ENCODE peak calls at places on chromosomes 13 and 19, in eight cellular contexts. B is choroid plexus epithelial cell; J is AG04449; V is T-cell; K is SW 1271; F is Karpas-422; R is SK-N-DZ; Q is stimulated activated CD4-positive, alpha-beta T cell treated with anti-CD3 and anti-CD28 coated beads, Interleukin-15, amount 100 ng/mL, for 24 hours. U is an unnamed sample.

GRCh38 chr13:53137777-53138176 is 109.2 kb downstream of the OLFM4 start:
- DNase-seq in J (peak), B (peak), Q (no peak), F (no peak), V (no peak), K (peak), R (no peak), U (no peak)

GRCh38 chr13:84417426-84417825 is 535.2 kb upstream of the SLITRK1 start:
- DNase-seq in F (no peak), R (no peak), V (no peak), B (peak), J (no peak), Q (no peak), K (no peak), U (no peak)

GRCh38 chr19:40718774-40719391 is 2.0 kb downstream of the ITPKC start:
- DNase-seq in J (no peak), V (no peak), R (no peak), Q (no peak), F (peak), K (no peak), B (peak), U (peak)

GRCh38 chr13:97976551-97977375 is 23.3 kb downstream of the IPO5 start:
- DNase-seq in V (no peak), K (no peak), F (peak), Q (peak), R (peak), J (no peak), B (no peak), U (peak)

GRCh38 chr13:20160346-20161274 is at the start of gene GJA3:
- DNase-seq in F (peak), B (peak), V (peak), R (no peak), J (no peak), K (no peak), Q (peak), U (peak)

GRCh38 chr19:5356918-5357317 is 16.3 kb upstream of the PTPRS start:
- DNase-seq in V (no peak), K (no peak), J (no peak), R (no peak), B (no peak), Q (no peak), F (no peak), U (no peak)

GRCh38 chr13:98325724-98326123 is 148.7 kb upstream of the RNF113B start:
- DNase-seq in K (no peak), R (no peak), V (no peak), F (no peak), J (no peak), B (no peak), Q (no peak), U (no peak)

GRCh38 chr19:49746206-49746958 is 16.7 kb downstream of the TSKS start:
- DNase-seq in F (peak), V (peak), R (peak), K (no peak), J (no peak), B (peak), Q (peak), U (peak)

GRCh38 chr19:34222386-34222785 is 32.0 kb upstream of the GARRE1 start:
- DNase-seq in R (no peak), J (no peak), B (no peak), Q (no peak), K (no peak), F (no peak), V (no peak), U (no peak)

GRCh38 chr13:112510002-112510780 is 77.8 kb downstream of the TUBGCP3 start:
- DNase-seq in B (peak), Q (no peak), R (peak), F (peak), V (no peak), J (no peak), K (no peak), U (peak)

GRCh38 chr19:55080121-55080914 is 4.6 kb downstream of the EPS8L1 start:
- DNase-seq in B (peak), F (peak), J (no peak), V (peak), K (no peak), R (peak), Q (peak), U (peak)

GRCh38 chr19:11995174-11995573 is 30.3 kb downstream of the ZNF763 start:
- DNase-seq in R (no peak), B (peak), V (no peak), F (no peak), K (no peak), Q (no peak), J (no peak), U (peak)

GRCh38 chr19:6223461-6224307 is 56.1 kb downstream of the MLLT1 start:
- DNase-seq in V (no peak), R (no peak), J (no peak), K (no peak), F (no peak), Q (no peak), B (no peak), U (no peak)

GRCh38 chr19:982567-983170 is 1.5 kb upstream of the WDR18 start:
- DNase-seq in Q (peak), V (peak), K (no peak), R (peak), B (peak), F (peak), J (no peak), U (peak)

GRCh38 chr13:110014719-110015118 is 228.3 kb upstream of the IRS2 start:
- DNase-seq in F (no peak), V (no peak), R (no peak), Q (no peak), K (no peak), B (peak), J (no peak), U (no peak)

GRCh38 chr13:109336730-109337129 is 449.7 kb downstream of the IRS2 start:
- DNase-seq in V (no peak), F (no peak), J (peak), Q (no peak), K (no peak), B (peak), R (no peak), U (no peak)

GRCh38 chr13:50609016-50609415 is 234.5 kb downstream of the DLEU7 start:
- DNase-seq in V (no peak), R (no peak), F (no peak), Q (no peak), J (no peak), B (no peak), K (no peak), U (no peak)

GRCh38 chr13:24306632-24307031 is 2.7 kb upstream of the C1QTNF9 start:
- DNase-seq in V (no peak), R (no peak), J (peak), K (no peak), B (peak), F (no peak), Q (no peak), U (no peak)

GRCh38 chr13:92297971-92298942 is 899.8 kb downstream of the GPC5 start:
- DNase-seq in J (no peak), B (no peak), R (peak), V (no peak), F (no peak), K (no peak), Q (no peak), U (no peak)

GRCh38 chr13:108595416-108596257 is 33.8 kb upstream of the MYO16 start:
- DNase-seq in B (peak), K (no peak), Q (peak), J (no peak), R (peak), F (no peak), V (no peak), U (peak)

U was measured in iPS-NIHi11.